ENCODE peak calls at places on chromosome 7, in nine cellular contexts. J is glutamatergic neuron, H is uterus, A is AG10803, E is GM12878, P is upper lobe of right lung, B is astrocyte of the spinal cord, V is cardiac muscle cell, X is omental fat pad. O is an unnamed sample.

GRCh38 chr7:116986611-116987565 is 33.6 kb downstream of the ST7 start:
- DNase-seq in J (no peak), H (no peak), A (no peak), E (no peak), P (no peak), B (no peak), V (no peak), X (no peak), O (no peak)

GRCh38 chr7:96178581-96178980 is 143.3 kb downstream of the SLC25A13 start:
- DNase-seq in J (no peak), H (no peak), A (no peak), E (no peak), P (no peak), B (no peak), V (no peak), X (no peak), O (no peak)

GRCh38 chr7:140447841-140448240 is 31.5 kb downstream of the MKRN1 start:
- DNase-seq in J (no peak), H (no peak), A (no peak), E (no peak), P (no peak), B (no peak), V (no peak), X (no peak), O (no peak)

GRCh38 chr7:22651534-22652243 is 75.3 kb upstream of the IL6 start:
- DNase-seq in J (no peak), H (no peak), A (peak), E (no peak), P (no peak), B (peak), V (peak), X (no peak), O (no peak)

GRCh38 chr7:7385421-7385820 is 150.3 kb downstream of the COL28A1 start:
- DNase-seq in J (no peak), H (no peak), A (no peak), E (no peak), P (no peak), B (no peak), V (no peak), X (no peak), O (no peak)

GRCh38 chr7:104895851-104896236 is 118.2 kb upstream of the KMT2E start:
- DNase-seq in J (no peak), H (no peak), A (no peak), E (no peak), P (no peak), B (no peak), V (no peak), X (no peak), O (no peak)

GRCh38 chr7:126755381-126755780 is 497.4 kb downstream of the GRM8 start:
- DNase-seq in J (no peak), H (no peak), A (no peak), E (no peak), P (no peak), B (no peak), V (no peak), X (no peak), O (no peak)

GRCh38 chr7:106217089-106217542 is 67.7 kb downstream of the NAMPT start:
- DNase-seq in J (no peak), H (peak), A (peak), E (no peak), P (peak), B (peak), V (peak), X (peak), O (no peak)

GRCh38 chr7:121126801-121127534 is 138.5 kb downstream of the CPED1 start:
- DNase-seq in J (no peak), H (no peak), A (peak), E (no peak), P (no peak), B (peak), V (peak), X (no peak), O (no peak)

GRCh38 chr7:32357535-32358277 is 132.5 kb downstream of the LSM5 start:
- DNase-seq in J (no peak), H (no peak), A (no peak), E (no peak), P (no peak), B (no peak), V (no peak), X (no peak), O (no peak)

GRCh38 chr7:7705316-7705715 is 13.1 kb downstream of the RPA3 start:
- DNase-seq in J (no peak), H (no peak), A (no peak), E (no peak), P (no peak), B (no peak), V (no peak), X (no peak), O (no peak)

GRCh38 chr7:78333530-78333929 is 535.0 kb downstream of the PHTF2 start:
- DNase-seq in J (no peak), H (no peak), A (no peak), E (no peak), P (no peak), B (no peak), V (no peak), X (no peak), O (no peak)

GRCh38 chr7:81715984-81716588 is 53.8 kb downstream of the HGF start:
- DNase-seq in J (peak), H (no peak), A (peak), E (no peak), P (no peak), B (peak), V (peak), X (no peak), O (no peak)

GRCh38 chr7:103391976-103392375 is 44.5 kb downstream of the PSMC2 start:
- DNase-seq in J (no peak), H (no peak), A (no peak), E (no peak), P (no peak), B (no peak), V (no peak), X (no peak), O (no peak)

GRCh38 chr7:90262438-90262837 is 17.5 kb downstream of the CFAP69 start:
- DNase-seq in J (no peak), H (no peak), A (peak), E (no peak), P (no peak), B (peak), V (peak), X (no peak), O (no peak)

GRCh38 chr7:15853832-15854470 is 167.5 kb upstream of the MEOX2 start:
- DNase-seq in J (no peak), H (no peak), A (peak), E (no peak), P (no peak), B (no peak), V (peak), X (no peak), O (no peak)

GRCh38 chr7:80671744-80672143 is 33.3 kb downstream of the CD36 start:
- DNase-seq in J (no peak), H (no peak), A (no peak), E (no peak), P (no peak), B (no peak), V (no peak), X (no peak), O (no peak)

GRCh38 chr7:83271212-83272099 is 108.8 kb upstream of the PCLO start:
- DNase-seq in J (no peak), H (no peak), A (peak), E (no peak), P (no peak), B (peak), V (peak), X (no peak), O (no peak)

GRCh38 chr7:49398730-49399129 is 374.7 kb upstream of the VWC2 start:
- DNase-seq in J (no peak), H (no peak), A (peak), E (no peak), P (no peak), B (peak), V (peak), X (no peak), O (no peak)

GRCh38 chr7:142628945-142629344 is 120.3 kb upstream of the PRSS1 start:
- DNase-seq in J (no peak), H (no peak), A (no peak), E (no peak), P (no peak), B (no peak), V (no peak), X (no peak), O (no peak)

GRCh38 chr7:69457912-69458491 is 140.3 kb upstream of the AUTS2 start:
- DNase-seq in J (no peak), H (no peak), A (peak), E (no peak), P (no peak), B (peak), V (peak), X (no peak), O (no peak)

GRCh38 chr7:474605-475424 is 44.8 kb downstream of the PDGFA start:
- DNase-seq in J (peak), H (no peak), A (no peak), E (no peak), P (peak), B (no peak), V (no peak), X (no peak), O (peak)

GRCh38 chr7:75762350-75762917 is 9.6 kb downstream of the CCL26 start:
- DNase-seq in J (no peak), H (no peak), A (peak), E (peak), P (no peak), B (peak), V (peak), X (no peak), O (no peak)

GRCh38 chr7:90894122-90894521 is 298.0 kb downstream of the CDK14 start:
- DNase-seq in J (no peak), H (no peak), A (no peak), E (no peak), P (no peak), B (no peak), V (no peak), X (no peak), O (no peak)

GRCh38 chr7:114645451-114645850 is 230.8 kb downstream of the FOXP2 start:
- DNase-seq in J (no peak), H (no peak), A (no peak), E (no peak), P (no peak), B (no peak), V (no peak), X (no peak), O (no peak)

DNA sequence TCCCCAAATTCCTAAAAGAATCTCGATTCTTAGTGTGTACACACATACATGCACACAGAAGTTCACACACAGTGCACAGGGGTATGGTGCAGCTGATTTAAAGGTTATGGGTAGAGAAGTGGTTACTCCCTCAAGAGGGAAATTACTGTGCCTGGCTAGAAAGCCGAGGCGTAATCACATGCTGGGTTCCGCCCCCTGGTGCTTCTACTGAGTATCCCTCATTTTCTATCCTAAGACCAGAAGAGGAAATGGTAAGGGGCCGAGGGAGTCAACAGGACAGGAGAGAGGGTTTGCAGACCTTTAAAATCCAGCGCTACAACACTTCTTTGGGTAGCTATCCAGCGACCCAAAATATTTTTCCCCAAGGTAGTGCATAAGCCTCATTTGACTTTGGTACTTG is 147.3 kb upstream of the TMEM196 start:
- DNase-seq in J (no peak), H (no peak), A (no peak), E (no peak), P (no peak), B (no peak), V (no peak), X (no peak), O (no peak)
- TF ChIP-seq CTCF in J (no peak), H (no peak), A (no peak), E (no peak), P (no peak), B (no peak), V (no peak), X (no peak), O (no peak)

GRCh38 chr7:50588937-50589336 is 23.7 kb upstream of the DDC start:
- DNase-seq in J (no peak), H (no peak), A (no peak), E (no peak), P (no peak), B (no peak), V (no peak), X (no peak), O (no peak)
- TF ChIP-seq CTCF in J (no peak), H (no peak), A (peak), E (no peak), P (peak), B (peak), V (peak), X (no peak), O (peak)

GRCh38 chr7:150323682-150324365 is 479 bp upstream of the ACTR3C start:
- DNase-seq in J (no peak), H (no peak), A (no peak), E (no peak), P (no peak), B (no peak), V (peak), X (no peak), O (no peak)

GRCh38 chr7:150321788-150322113 is 1.4 kb upstream of the LRRC61 start:
- DNase-seq in J (no peak), H (no peak), A (no peak), E (no peak), P (no peak), B (no peak), V (no peak), X (no peak), O (no peak)

GRCh38 chr7:150322114-150322832 is 882 bp upstream of the LRRC61 start:
- DNase-seq in J (no peak), H (no peak), A (no peak), E (no peak), P (no peak), B (no peak), V (no peak), X (no peak), O (no peak)

GRCh38 chr7:150324366-150324961 is 1.1 kb upstream of the ACTR3C start:
- DNase-seq in J (no peak), H (no peak), A (no peak), E (no peak), P (no peak), B (peak), V (peak), X (no peak), O (no peak)

DNA sequence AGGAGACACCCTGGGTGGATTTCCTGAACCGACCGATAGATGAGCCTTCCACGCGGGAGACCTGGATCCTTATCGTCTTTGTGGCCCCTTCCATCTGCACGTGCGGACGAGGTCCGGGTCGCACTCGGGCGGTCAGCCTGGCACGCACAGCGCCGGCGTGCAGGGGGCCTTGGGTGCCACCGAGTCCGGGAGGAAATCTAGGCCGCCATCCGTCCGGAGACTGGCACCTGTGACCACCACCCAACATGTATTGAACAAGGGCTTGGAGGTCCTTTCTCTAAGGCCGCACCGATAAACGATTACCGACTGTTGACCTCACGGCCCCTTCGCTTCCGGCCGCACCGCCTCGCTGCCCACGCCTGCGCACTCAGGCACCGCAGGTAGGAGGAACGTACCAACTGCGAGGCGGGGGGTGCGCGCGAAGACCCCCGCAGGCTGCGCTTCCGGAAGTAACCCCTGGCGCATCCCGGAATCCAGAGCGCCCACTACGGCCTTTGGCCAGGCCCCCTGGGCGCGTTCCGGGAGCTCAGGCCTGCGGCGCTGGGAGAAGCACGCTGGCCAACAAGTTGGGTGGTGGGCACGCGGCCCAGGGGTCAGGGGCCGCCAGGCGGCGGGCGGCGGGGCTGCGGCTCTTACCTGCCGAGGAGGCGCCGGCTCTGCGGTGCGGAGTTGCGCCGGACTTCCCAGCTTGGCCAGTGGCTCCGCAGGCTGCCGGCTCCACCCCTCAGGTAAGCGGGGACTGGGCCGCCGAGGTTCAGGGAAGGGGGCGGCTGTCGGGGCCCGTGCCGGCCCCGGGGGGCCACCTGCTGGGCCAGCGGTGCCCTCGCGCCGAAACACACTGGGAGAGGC is at the start of the genes ACTR3C and LRRC61:
- DNase-seq in J (peak), H (peak), A (no peak), E (no peak), P (peak), B (no peak), V (peak), X (no peak), O (no peak)
- TF ChIP-seq CTCF in J (no peak), H (no peak), A (no peak), E (peak), P (peak), B (no peak), V (peak), X (no peak), O (no peak)

DNA sequence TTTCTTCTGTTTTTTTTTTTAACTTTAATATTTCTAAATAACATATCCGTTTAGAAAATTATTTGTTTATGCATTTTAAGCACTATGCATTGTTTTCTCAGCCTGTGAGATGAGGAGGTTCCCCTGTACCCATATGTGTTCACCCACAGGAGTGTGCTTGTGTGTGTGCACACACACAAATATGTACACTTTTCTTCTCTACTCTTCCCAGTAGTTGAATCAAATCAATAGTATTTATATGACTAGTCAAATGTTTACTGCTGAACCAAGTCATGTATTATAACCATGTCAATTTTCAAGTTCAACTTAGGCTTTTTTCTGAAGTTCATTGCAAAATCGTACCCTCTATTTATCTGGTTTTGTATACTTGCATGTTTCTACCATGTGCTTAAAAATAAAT is 37.3 kb downstream of the HDAC9 start:
- DNase-seq in J (no peak), H (no peak), A (no peak), E (no peak), P (no peak), B (no peak), V (no peak), X (no peak), O (no peak)
- TF ChIP-seq CTCF in J (no peak), H (no peak), A (no peak), E (no peak), P (no peak), B (no peak), V (no peak), X (no peak), O (no peak)

GRCh38 chr7:73891178-73891885 is 30.4 kb downstream of the TMEM270 start:
- DNase-seq in J (no peak), H (no peak), A (no peak), E (no peak), P (no peak), B (peak), V (no peak), X (no peak), O (no peak)
- TF ChIP-seq CTCF in J (no peak), H (no peak), A (peak), E (no peak), P (no peak), B (peak), V (peak), X (no peak), O (peak)